ENCODE peak calls at places on chromosomes 6 and 20, in four cellular contexts. G is endothelial cell of umbilical vein, U is IMR-90, V is breast epithelium. C is an unnamed sample.

GRCh38 chr6:142013286-142013685 is 119.4 kb upstream of the GJE1 start:
- DNase-seq in U (peak; percentile 92), G (peak; percentile 82), V (no peak), C (no peak)

GRCh38 chr6:157921685-157922367 is 59.8 kb upstream of the SYNJ2 start:
- DNase-seq in U (peak; percentile 49), V (no peak), G (no peak), C (no peak)

GRCh38 chr6:105359419-105360366 is 43.2 kb downstream of the PREP start:
- DNase-seq in V (no peak), U (peak; percentile 96), G (peak; percentile 61), C (no peak)

GRCh38 chr6:6946477-6947145 is 161.2 kb upstream of the RREB1 start:
- DNase-seq in V (no peak), G (no peak), U (no peak), C (no peak)

GRCh38 chr6:123529843-123530242 is 106.9 kb downstream of the TRDN start:
- DNase-seq in G (no peak), U (no peak), V (no peak), C (peak; percentile 58)

GRCh38 chr6:29647927-29648642 is 8.8 kb upstream of the MOG start:
- DNase-seq in U (peak; percentile 50), G (peak; percentile 29), V (no peak), C (peak; percentile 53)

GRCh38 chr6:8507286-8507685 is 71.9 kb upstream of the SLC35B3 start:
- DNase-seq in G (no peak), V (no peak), U (no peak), C (no peak)

GRCh38 chr6:151440930-151441329 is 11.0 kb downstream of the RMND1 start:
- DNase-seq in V (no peak), U (peak; percentile 50), G (peak; percentile 30), C (peak; percentile 9)

GRCh38 chr6:132969188-132969587 is 154.8 kb downstream of the RPS12 start:
- DNase-seq in G (peak; percentile 7), U (peak; percentile 72), V (no peak), C (no peak)

GRCh38 chr20:63679799-63680305 is 16.6 kb upstream of the TNFRSF6B start:
- DNase-seq in G (no peak), U (no peak), V (no peak), C (no peak)

GRCh38 chr6:131372535-131372934 is 200.5 kb upstream of the ARG1 start:
- DNase-seq in U (no peak), G (no peak), V (no peak), C (no peak)

GRCh38 chr20:32823737-32824588 is 4.2 kb downstream of the MAPRE1 start:
- DNase-seq in G (no peak), U (peak; percentile 22), V (no peak), C (no peak)

GRCh38 chr6:136971609-136972008 is 49.5 kb downstream of the SLC35D3 start:
- DNase-seq in V (no peak), U (no peak), G (no peak), C (no peak)

GRCh38 chr20:58691773-58692578 is 624 bp upstream of the NPEPL1 start:
- DNase-seq in V (no peak), G (no peak), U (no peak), C (no peak)

GRCh38 chr6:70412797-70413113 is 553 bp upstream of the FAM135A start:
- DNase-seq in V (no peak), U (no peak), G (no peak), C (no peak)

GRCh38 chr6:41408982-41409381 is 73.6 kb downstream of the NCR2 start:
- DNase-seq in G (no peak), U (no peak), V (no peak), C (no peak)

GRCh38 chr6:73774311-73774766 is 78.3 kb downstream of the CD109 start:
- DNase-seq in V (no peak), U (peak; percentile 88), G (peak; percentile 89), C (no peak)

GRCh38 chr6:81376745-81377144 is 375.7 kb downstream of the TENT5A start:
- DNase-seq in G (no peak), V (no peak), U (no peak), C (no peak)

GRCh38 chr20:19745106-19745505 is 13.0 kb upstream of the RIN2 start:
- DNase-seq in V (no peak), U (no peak), G (no peak), C (no peak)

GRCh38 chr6:43368517-43369160 is 808 bp downstream of the ZNF318 start:
- DNase-seq in V (no peak), U (peak; percentile 37), G (peak; percentile 51), C (peak; percentile 42)

GRCh38 chr6:100719883-100720682 is 161.0 kb downstream of the ASCC3 start:
- DNase-seq in G (peak; percentile 76), U (peak; percentile 41), V (no peak), C (peak; percentile 89)

GRCh38 chr6:52512199-52512598 is 64.7 kb downstream of the TRAM2 start:
- DNase-seq in U (peak; percentile 88), G (peak; percentile 92), V (no peak), C (no peak)

GRCh38 chr6:72619883-72620696 is 1.8 kb upstream of the KCNQ5 start:
- DNase-seq in U (peak; percentile 45), V (no peak), G (peak; percentile 4), C (peak; percentile 25)

GRCh38 chr20:5590899-5591298 is 159.3 kb upstream of the SHLD1 start:
- DNase-seq in V (no peak), G (no peak), U (no peak), C (no peak)

GRCh38 chr6:44627091-44627878 is 239.8 kb downstream of the CDC5L start:
- DNase-seq in V (no peak), G (no peak), U (no peak), C (no peak)

GRCh38 chr20:49594143-49594928 is 26.4 kb upstream of the PTGIS start:
- DNase-seq in G (peak; percentile 28), V (no peak), U (peak; percentile 87), C (no peak)

GRCh38 chr20:49207071-49207470 is 12.1 kb upstream of the DDX27 start:
- DNase-seq in V (no peak), G (no peak), U (no peak), C (peak; percentile 32)

GRCh38 chr20:49505518-49505917 is 23.1 kb upstream of the KCNB1 start:
- DNase-seq in U (peak; percentile 50), G (peak; percentile 47), V (no peak), C (no peak)

GRCh38 chr20:52313335-52313963 is 121.9 kb upstream of the ZFP64 start:
- DNase-seq in U (peak; percentile 35), V (no peak), G (peak; percentile 54), C (no peak)

GRCh38 chr20:4896119-4896700 is 105.1 kb downstream of the SLC23A2 start:
- DNase-seq in V (no peak), U (no peak), G (no peak), C (no peak)

GRCh38 chr6:124924333-124924759 is 37.9 kb upstream of the RNF217 start:
- DNase-seq in V (no peak), U (peak; percentile 6), G (no peak), C (no peak)

GRCh38 chr6:14316911-14317535 is 199.5 kb downstream of the CD83 start:
- DNase-seq in G (no peak), V (no peak), U (no peak), C (no peak)

GRCh38 chr6:31737315-31738047 is 1.2 kb upstream of the CLIC1 start:
- DNase-seq in U (no peak), G (peak; percentile 69), V (no peak), C (no peak)

GRCh38 chr6:79536615-79536968 is 638 bp downstream of the LCA5 start:
- DNase-seq in U (peak; percentile 31), V (peak; percentile 54), G (no peak), C (peak; percentile 49)

GRCh38 chr6:79538481-79538971 is 1.3 kb upstream of the LCA5 start:
- DNase-seq in V (no peak), U (no peak), G (peak; percentile 32), C (no peak)

DNA sequence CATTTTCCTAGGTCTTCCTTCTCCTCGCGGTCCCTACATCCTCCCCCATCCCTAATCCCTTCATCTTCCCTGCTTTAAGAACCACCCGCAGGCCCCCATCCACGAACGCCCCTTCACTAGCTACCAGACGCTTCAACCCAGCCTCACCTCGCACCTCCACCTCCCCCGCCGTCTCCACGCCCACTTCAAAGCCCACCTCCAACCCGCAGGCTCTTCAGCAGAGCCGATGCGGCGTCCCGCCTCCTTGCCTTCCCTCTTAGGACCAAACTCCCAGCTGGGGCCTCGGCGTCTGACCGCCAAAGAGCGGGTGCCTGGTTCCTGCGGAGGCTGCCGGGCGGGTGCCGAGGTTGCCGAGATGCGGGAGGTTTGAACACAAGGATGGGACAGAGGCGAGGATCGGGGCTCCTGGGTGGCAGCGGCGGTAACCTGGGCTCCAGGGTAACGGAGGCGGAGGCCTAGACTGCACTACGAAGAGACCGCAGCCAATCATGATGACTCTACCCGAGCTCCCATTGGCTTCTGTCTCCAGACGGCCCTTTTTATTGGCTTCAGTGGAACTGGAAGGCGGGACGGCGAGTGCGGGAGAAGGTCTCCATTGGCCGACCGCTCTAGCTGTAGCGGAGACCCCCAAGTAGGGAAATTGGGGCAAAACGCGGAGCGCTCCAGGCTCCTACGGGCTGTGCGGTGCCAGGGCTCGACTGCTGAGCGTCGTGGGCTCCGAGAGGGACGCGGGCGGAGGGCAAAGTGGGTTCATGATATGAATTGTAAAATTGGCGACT is at the start of gene LCA5:
- DNase-seq in G (peak; percentile 98), V (peak; percentile 89), U (peak; percentile 97), C (peak; percentile 95)
- TF ChIP-seq POLR2A in G (peak; percentile 80), V (peak; percentile 52), U (peak; percentile 59), C (peak; percentile 80)

GRCh38 chr20:45857836-45858250 is 429 bp downstream of the ZSWIM3 start:
- DNase-seq in U (no peak), G (no peak), V (no peak), C (no peak)
- TF ChIP-seq POLR2A in U (no peak), G (no peak), V (no peak), C (no peak)

GRCh38 chr20:23048283-23049200 is 930 bp downstream of the THBD start:
- DNase-seq in G (peak; percentile 70), V (peak; percentile 65), U (peak; percentile 1), C (peak; percentile 88)

GRCh38 chr20:23049933-23050838 is 714 bp upstream of the THBD start:
- DNase-seq in V (peak; percentile 65), G (no peak), U (no peak), C (peak; percentile 67)

GRCh38 chr20:23052904-23053303 is 3.4 kb upstream of the THBD start:
- DNase-seq in G (no peak), U (no peak), V (no peak), C (no peak)

GRCh38 chr20:23049201-23049932 is at the start of gene THBD:
- DNase-seq in G (peak; percentile 86), V (peak; percentile 77), U (peak; percentile 12), C (peak; percentile 68)

DNA sequence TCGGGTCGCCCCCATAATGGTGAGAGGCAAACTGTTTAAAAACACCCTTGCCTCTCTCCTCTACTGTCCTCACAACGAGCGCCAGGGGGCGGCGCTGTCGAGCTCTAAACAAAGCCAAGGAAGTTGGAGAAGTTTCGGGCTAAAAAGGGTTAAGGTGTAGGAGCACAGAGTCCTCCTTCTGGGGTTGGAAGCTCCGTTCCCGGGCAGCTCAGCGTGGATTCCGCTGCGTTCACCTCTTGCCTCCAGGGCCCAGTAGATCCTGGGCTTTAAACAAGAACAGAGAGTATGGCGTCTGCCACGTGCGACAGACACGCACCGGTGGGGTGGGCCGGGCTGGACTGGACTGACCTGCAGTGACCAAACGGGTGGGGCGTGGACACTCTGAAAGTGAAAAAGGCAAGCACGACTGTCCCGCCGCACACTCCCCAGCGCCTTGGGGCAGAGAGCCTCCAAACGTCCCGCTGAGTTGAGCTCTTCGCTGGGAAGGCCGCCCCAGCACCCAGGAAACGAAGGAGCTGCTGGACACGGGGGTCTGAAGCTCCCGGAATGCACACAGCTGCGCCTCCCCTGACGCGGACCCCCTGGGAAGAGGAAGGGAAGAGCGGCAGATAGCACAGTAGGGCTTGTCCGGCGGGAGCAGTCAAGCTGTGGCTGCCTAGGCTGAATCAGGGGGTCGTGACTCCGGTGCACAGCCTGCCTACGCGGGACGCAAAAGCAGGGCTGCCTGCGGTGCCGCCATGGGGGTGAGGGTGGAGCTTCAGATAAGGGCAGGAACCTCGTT is 1.6 kb upstream of the THBD start:
- DNase-seq in U (peak; percentile 52), V (peak; percentile 63), G (peak; percentile 94), C (peak; percentile 86)
- TF ChIP-seq POLR2A in U (no peak), V (no peak), G (peak; percentile 44), C (peak; percentile 16)

GRCh38 chr6:46652603-46653438 is at the start of the genes CYP39A1 and SLC25A27:
- DNase-seq in G (peak; percentile 89), U (peak; percentile 59), V (peak; percentile 90), C (peak; percentile 85)
- TF ChIP-seq POLR2A in G (no peak), U (no peak), V (peak; percentile 12), C (no peak)